ENCODE peak calls at places on chromosomes 3 and 15, in four cellular contexts. One of them, this sample, is unnamed.

GRCh38 chr3:9691636-9692035 is 12.0 kb upstream of the CPNE9 start:
- DNase-seq in HepG2: no peak
- DNase-seq in K562: no peak
- DNase-seq in IMR-90: no peak
- DNase-seq in this sample: no peak

GRCh38 chr3:123027292-123028232 is at the start of gene SEMA5B:
- DNase-seq in HepG2: no peak
- DNase-seq in K562: peak; percentile 30
- DNase-seq in IMR-90: no peak
- DNase-seq in this sample: peak; percentile 36

GRCh38 chr15:40003491-40003916 is 35.5 kb downstream of the SRP14 start:
- DNase-seq in HepG2: peak; percentile 40
- DNase-seq in K562: no peak
- DNase-seq in IMR-90: no peak
- DNase-seq in this sample: no peak

GRCh38 chr3:15241341-15241740 is 35.3 kb downstream of the CAPN7 start:
- DNase-seq in HepG2: no peak
- DNase-seq in K562: peak; percentile 67
- DNase-seq in IMR-90: no peak
- DNase-seq in this sample: peak; percentile 32

GRCh38 chr3:11581237-11582122 is 62.2 kb downstream of the VGLL4 start:
- DNase-seq in HepG2: no peak
- DNase-seq in K562: no peak
- DNase-seq in IMR-90: no peak
- DNase-seq in this sample: no peak

GRCh38 chr15:65639509-65639908 is 17.8 kb downstream of the SLC24A1 start:
- DNase-seq in HepG2: no peak
- DNase-seq in K562: no peak
- DNase-seq in IMR-90: no peak
- DNase-seq in this sample: no peak

GRCh38 chr3:86173401-86173800 is 817.5 kb downstream of the VGLL3 start:
- DNase-seq in HepG2: no peak
- DNase-seq in K562: no peak
- DNase-seq in IMR-90: no peak
- DNase-seq in this sample: no peak

GRCh38 chr15:39242345-39242744 is 338.5 kb upstream of the THBS1 start:
- DNase-seq in HepG2: no peak
- DNase-seq in K562: no peak
- DNase-seq in IMR-90: peak; percentile 47
- DNase-seq in this sample: no peak

GRCh38 chr3:170802164-170803151 is 67.5 kb downstream of the RPL22L1 start:
- DNase-seq in HepG2: no peak
- DNase-seq in K562: no peak
- DNase-seq in IMR-90: peak; percentile 99
- DNase-seq in this sample: no peak

GRCh38 chr3:142888484-142889262 is at the start of gene PCOLCE2:
- DNase-seq in HepG2: no peak
- DNase-seq in K562: peak; percentile 36
- DNase-seq in IMR-90: no peak
- DNase-seq in this sample: peak; percentile 66

GRCh38 chr3:13563321-13563720 is 14.4 kb downstream of the FBLN2 start:
- DNase-seq in HepG2: no peak
- DNase-seq in K562: no peak
- DNase-seq in IMR-90: no peak
- DNase-seq in this sample: no peak

GRCh38 chr15:68207176-68207935 is 2.2 kb upstream of the CALML4 start:
- DNase-seq in HepG2: no peak
- DNase-seq in K562: no peak
- DNase-seq in IMR-90: no peak
- DNase-seq in this sample: no peak

GRCh38 chr15:45704329-45705249 is 69.8 kb downstream of the SQOR start:
- DNase-seq in HepG2: no peak
- DNase-seq in K562: no peak
- DNase-seq in IMR-90: peak; percentile 37
- DNase-seq in this sample: no peak

GRCh38 chr3:12175137-12175593 is 16.5 kb upstream of the TIMP4 start:
- DNase-seq in HepG2: no peak
- DNase-seq in K562: no peak
- DNase-seq in IMR-90: peak; percentile 42
- DNase-seq in this sample: no peak

GRCh38 chr3:47782538-47783308 is 1.0 kb upstream of the SMARCC1 start:
- DNase-seq in HepG2: no peak
- DNase-seq in K562: no peak
- DNase-seq in IMR-90: no peak
- DNase-seq in this sample: no peak

GRCh38 chr3:33577173-33577572 is 137.0 kb upstream of the UBP1 start:
- DNase-seq in HepG2: peak; percentile 54
- DNase-seq in K562: no peak
- DNase-seq in IMR-90: no peak
- DNase-seq in this sample: no peak

GRCh38 chr3:46091971-46092703 is 64.9 kb upstream of the XCR1 start:
- DNase-seq in HepG2: no peak
- DNase-seq in K562: no peak
- DNase-seq in IMR-90: no peak
- DNase-seq in this sample: no peak

GRCh38 chr3:180594631-180595348 is 7.2 kb upstream of the TTC14 start:
- DNase-seq in HepG2: peak; percentile 13
- DNase-seq in K562: no peak
- DNase-seq in IMR-90: peak; percentile 59
- DNase-seq in this sample: peak; percentile 44

GRCh38 chr3:63232764-63233396 is 45.2 kb upstream of the SYNPR start:
- DNase-seq in HepG2: no peak
- DNase-seq in K562: no peak
- DNase-seq in IMR-90: peak; percentile 5
- DNase-seq in this sample: no peak

GRCh38 chr15:59555696-59556095 is 55.9 kb upstream of the GCNT3 start:
- DNase-seq in HepG2: no peak
- DNase-seq in K562: no peak
- DNase-seq in IMR-90: no peak
- DNase-seq in this sample: peak; percentile 83

GRCh38 chr15:66567897-66568296 is 2.1 kb upstream of the LCTL start:
- DNase-seq in HepG2: no peak
- DNase-seq in K562: no peak
- DNase-seq in IMR-90: no peak
- DNase-seq in this sample: no peak

GRCh38 chr3:30679045-30679444 is 72.6 kb downstream of the TGFBR2 start:
- DNase-seq in HepG2: no peak
- DNase-seq in K562: no peak
- DNase-seq in IMR-90: no peak
- DNase-seq in this sample: no peak

GRCh38 chr15:96322401-96323249 is 7.9 kb upstream of the NR2F2 start:
- DNase-seq in HepG2: no peak
- DNase-seq in K562: no peak
- DNase-seq in IMR-90: no peak
- DNase-seq in this sample: no peak

GRCh38 chr3:188700497-188700896 is 471.3 kb upstream of the TPRG1 start:
- DNase-seq in HepG2: no peak
- DNase-seq in K562: no peak
- DNase-seq in IMR-90: no peak
- DNase-seq in this sample: no peak

GRCh38 chr3:13170317-13170716 is 97.1 kb upstream of the IQSEC1 start:
- DNase-seq in HepG2: no peak
- DNase-seq in K562: no peak
- DNase-seq in IMR-90: no peak
- DNase-seq in this sample: no peak

GRCh38 chr3:18135083-18135814 is 289.9 kb downstream of the SATB1 start:
- DNase-seq in HepG2: no peak
- DNase-seq in K562: no peak
- DNase-seq in IMR-90: peak; percentile 20
- DNase-seq in this sample: no peak

GRCh38 chr15:52558196-52558595 is 10.6 kb downstream of the ARPP19 start:
- DNase-seq in HepG2: no peak
- DNase-seq in K562: no peak
- DNase-seq in IMR-90: peak; percentile 78
- DNase-seq in this sample: peak; percentile 46

GRCh38 chr15:89179966-89180875 is 41.2 kb downstream of the RLBP1 start:
- DNase-seq in HepG2: no peak
- DNase-seq in K562: no peak
- DNase-seq in IMR-90: peak; percentile 32
- DNase-seq in this sample: no peak

GRCh38 chr15:71841563-71841962 is 31.2 kb downstream of the NR2E3 start:
- DNase-seq in HepG2: no peak
- DNase-seq in K562: no peak
- DNase-seq in IMR-90: no peak
- DNase-seq in this sample: no peak

GRCh38 chr15:77542491-77543001 is 90.2 kb downstream of the LINGO1 start:
- DNase-seq in HepG2: no peak
- DNase-seq in K562: no peak
- DNase-seq in IMR-90: peak; percentile 53
- DNase-seq in this sample: no peak

GRCh38 chr15:71115567-71116351 is 488 bp downstream of the THSD4 start:
- DNase-seq in HepG2: no peak
- DNase-seq in K562: no peak
- DNase-seq in IMR-90: peak; percentile 58
- DNase-seq in this sample: peak; percentile 67

GRCh38 chr3:78281381-78281780 is 1241.5 kb downstream of the ROBO2 start:
- DNase-seq in HepG2: no peak
- DNase-seq in K562: no peak
- DNase-seq in IMR-90: no peak
- DNase-seq in this sample: no peak

GRCh38 chr3:164306042-164306441 is 772.3 kb downstream of the SI start:
- DNase-seq in HepG2: peak; percentile 0
- DNase-seq in K562: no peak
- DNase-seq in IMR-90: no peak
- DNase-seq in this sample: no peak

GRCh38 chr3:142888099-142888483 is 792 bp downstream of the PCOLCE2 start:
- DNase-seq in HepG2: no peak
- DNase-seq in K562: peak; percentile 20
- DNase-seq in IMR-90: no peak
- DNase-seq in this sample: peak; percentile 90

GRCh38 chr15:74592222-74592621 is 23.4 kb upstream of the CLK3 start:
- DNase-seq in HepG2: no peak
- DNase-seq in K562: no peak
- DNase-seq in IMR-90: no peak
- DNase-seq in this sample: no peak

GRCh38 chr3:132180337-132180791 is 136.8 kb upstream of the ACP3 start:
- DNase-seq in HepG2: peak; percentile 38
- DNase-seq in K562: peak; percentile 18
- DNase-seq in IMR-90: peak; percentile 66
- DNase-seq in this sample: peak; percentile 29

DNA sequence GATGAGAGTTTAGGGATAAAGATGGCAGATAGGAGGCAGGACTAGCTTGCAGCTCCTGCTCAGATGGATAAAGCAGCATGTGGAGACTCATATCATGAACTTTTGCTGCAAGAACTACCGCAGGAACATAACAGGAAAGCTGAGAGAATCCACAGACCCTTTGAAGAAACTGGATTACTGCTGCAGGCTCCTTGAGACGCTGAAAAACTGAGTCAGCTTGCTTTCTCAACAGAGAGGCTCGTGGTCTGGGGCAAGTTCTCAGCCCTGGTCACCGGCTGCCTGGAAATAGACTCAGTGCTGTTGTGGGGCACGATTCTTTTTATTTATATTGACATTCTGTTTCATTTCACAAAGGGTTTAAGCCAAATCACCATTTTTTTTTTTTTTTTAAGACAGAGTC is 28.8 kb upstream of the TRIM59 start:
- DNase-seq in HepG2: no peak
- DNase-seq in K562: no peak
- DNase-seq in IMR-90: peak; percentile 70
- DNase-seq in this sample: no peak
- TF ChIP-seq RFX5 in HepG2: no peak
- TF ChIP-seq RFX5 in K562: no peak
- TF ChIP-seq RFX5 in IMR-90: no peak
- TF ChIP-seq RFX5 in this sample: no peak

GRCh38 chr3:124772081-124772831 is 42.0 kb downstream of the UMPS start:
- DNase-seq in HepG2: no peak
- DNase-seq in K562: peak; percentile 64
- DNase-seq in IMR-90: peak; percentile 70
- DNase-seq in this sample: no peak
- TF ChIP-seq RFX5 in HepG2: no peak
- TF ChIP-seq RFX5 in K562: no peak
- TF ChIP-seq RFX5 in IMR-90: no peak
- TF ChIP-seq RFX5 in this sample: no peak

GRCh38 chr3:191020730-191021405 is 158.4 kb upstream of the GMNC start:
- DNase-seq in HepG2: no peak
- DNase-seq in K562: no peak
- DNase-seq in IMR-90: peak; percentile 2
- DNase-seq in this sample: no peak
- TF ChIP-seq RFX5 in HepG2: no peak
- TF ChIP-seq RFX5 in K562: no peak
- TF ChIP-seq RFX5 in IMR-90: no peak
- TF ChIP-seq RFX5 in this sample: no peak

DNA sequence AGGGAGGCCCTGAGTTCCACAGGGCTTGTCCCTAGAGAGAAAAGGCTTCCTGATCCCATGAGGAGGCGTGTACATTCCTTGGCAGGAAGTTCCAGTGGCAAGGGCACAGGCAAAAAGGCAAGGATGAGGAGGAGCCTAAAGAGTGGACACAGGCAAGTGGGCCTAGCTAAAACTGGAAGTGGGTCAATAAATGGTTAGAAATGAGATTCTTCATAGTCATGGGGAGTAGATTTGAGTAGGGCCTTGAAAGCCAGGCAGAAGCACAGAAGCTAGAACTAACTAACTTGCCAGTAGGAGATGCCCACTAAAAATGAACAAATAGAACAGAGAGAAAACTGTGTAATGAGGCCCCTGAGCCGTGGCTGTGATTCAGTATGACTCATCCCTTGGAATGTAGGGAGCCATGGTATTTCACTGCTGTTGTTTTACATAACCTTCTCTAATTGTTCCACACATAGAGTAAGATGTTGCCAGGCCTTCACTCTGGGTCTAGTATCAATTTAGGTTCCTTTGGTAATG is 44.7 kb upstream of the MANF start:
- DNase-seq in HepG2: peak; percentile 72
- DNase-seq in K562: no peak
- DNase-seq in IMR-90: peak; percentile 91
- DNase-seq in this sample: peak; percentile 77
- TF ChIP-seq RFX5 in HepG2: no peak
- TF ChIP-seq RFX5 in K562: no peak
- TF ChIP-seq RFX5 in IMR-90: peak; percentile 63
- TF ChIP-seq RFX5 in this sample: no peak